ENCODE peak calls at places on chromosomes 6 and 20, in four cellular contexts. T, N, B and A are unnamed samples.
A peak's percentile ranks its signal among the peaks of the same experiment; 100 is the strongest.

GRCh38 chr6:56046576-56046975 is 171.2 kb upstream of the BMP5 start:
- DNase-seq in T (no peak), N (no peak), B (no peak), A (no peak)

GRCh38 chr6:87799651-87800050 is 97.6 kb upstream of the AKIRIN2 start:
- DNase-seq in T (no peak), N (no peak), B (no peak), A (no peak)

GRCh38 chr6:57255451-57256181 is 33.5 kb upstream of the RAB23 start:
- DNase-seq in T (no peak), N (no peak), B (no peak), A (no peak)

GRCh38 chr6:112330071-112330876 is 16.9 kb upstream of the RFPL4B start:
- DNase-seq in T (no peak), N (no peak), B (no peak), A (no peak)

GRCh38 chr6:42519779-42520178 is 44.0 kb upstream of the UBR2 start:
- DNase-seq in T (no peak), N (no peak), B (no peak), A (no peak)

GRCh38 chr20:507006-507758 is 36.4 kb downstream of the CSNK2A1 start:
- DNase-seq in T (no peak), N (no peak), B (no peak), A (no peak)

GRCh38 chr6:104095661-104096416 is 763.9 kb downstream of the HACE1 start:
- DNase-seq in T (no peak), N (no peak), B (no peak), A (no peak)

GRCh38 chr20:47544852-47545251 is 43.2 kb downstream of the NCOA3 start:
- DNase-seq in T (no peak), N (no peak), B (no peak), A (no peak)

GRCh38 chr6:17986656-17987575 is 519 bp downstream of the KIF13A start:
- DNase-seq in T (no peak), N (peak; percentile 81), B (peak; percentile 60), A (no peak)

GRCh38 chr6:17045581-17046322 is 56.1 kb upstream of the STMND1 start:
- DNase-seq in T (no peak), N (no peak), B (no peak), A (no peak)

GRCh38 chr6:24547243-24547642 is 52.5 kb downstream of the ALDH5A1 start:
- DNase-seq in T (no peak), N (peak; percentile 32), B (peak; percentile 25), A (peak; percentile 54)

GRCh38 chr6:168851460-168852103 is 402.1 kb downstream of the THBS2 start:
- DNase-seq in T (no peak), N (no peak), B (no peak), A (no peak)

GRCh38 chr6:123745877-123746276 is 57.8 kb upstream of the NKAIN2 start:
- DNase-seq in T (no peak), N (no peak), B (no peak), A (no peak)

GRCh38 chr6:32184084-32184640 is at the start of gene AGER:
- DNase-seq in T (no peak), N (no peak), B (peak; percentile 24), A (no peak)

GRCh38 chr6:170152989-170153388 is 137.9 kb downstream of the DLL1 start:
- DNase-seq in T (no peak), N (peak; percentile 32), B (peak; percentile 38), A (peak; percentile 23)

GRCh38 chr6:117270121-117270959 is 5.0 kb downstream of the VGLL2 start:
- DNase-seq in T (no peak), N (no peak), B (no peak), A (peak; percentile 74)

GRCh38 chr20:35088231-35088794 is 4.3 kb downstream of the TRPC4AP start:
- DNase-seq in T (no peak), N (no peak), B (no peak), A (no peak)

GRCh38 chr20:44089987-44090674 is 96.9 kb downstream of the JPH2 start:
- DNase-seq in T (peak; percentile 57), N (peak; percentile 25), B (peak; percentile 61), A (no peak)

GRCh38 chr6:43009124-43009523 is 4.6 kb downstream of the MEA1 start:
- DNase-seq in T (no peak), N (peak; percentile 49), B (peak; percentile 80), A (no peak)

GRCh38 chr6:111997863-111998191 is 56.1 kb upstream of the CCN6 start:
- DNase-seq in T (no peak), N (no peak), B (no peak), A (no peak)

GRCh38 chr6:317452-318144 is 25.3 kb downstream of the DUSP22 start:
- DNase-seq in T (peak; percentile 96), N (no peak), B (no peak), A (no peak)

GRCh38 chr6:12060780-12061619 is 48.9 kb downstream of the HIVEP1 start:
- DNase-seq in T (peak; percentile 87), N (no peak), B (peak; percentile 34), A (no peak)

GRCh38 chr6:149887343-149887742 is 10.6 kb downstream of the RAET1E start:
- DNase-seq in T (no peak), N (no peak), B (no peak), A (no peak)

GRCh38 chr6:129297592-129297991 is 412.4 kb downstream of the ARHGAP18 start:
- DNase-seq in T (no peak), N (no peak), B (no peak), A (no peak)

GRCh38 chr6:11496152-11497060 is 41.1 kb upstream of the TMEM170B start:
- DNase-seq in T (peak; percentile 84), N (peak; percentile 91), B (peak; percentile 85), A (peak; percentile 10)

GRCh38 chr6:2767327-2767985 is 2.3 kb downstream of the WRNIP1 start:
- DNase-seq in T (no peak), N (no peak), B (no peak), A (no peak)

GRCh38 chr20:42204261-42204660 is 586.1 kb upstream of the CHD6 start:
- DNase-seq in T (no peak), N (peak; percentile 28), B (peak; percentile 8), A (no peak)

GRCh38 chr6:113694278-113695077 is 162.7 kb upstream of the MARCKS start:
- DNase-seq in T (no peak), N (peak; percentile 37), B (no peak), A (no peak)
- TF ChIP-seq CBX5 in T (no peak), N (no peak), B (no peak), A (no peak)

GRCh38 chr6:122184260-122184934 is 215.1 kb upstream of the HSF2 start:
- DNase-seq in T (no peak), N (peak; percentile 16), B (no peak), A (no peak)
- TF ChIP-seq CBX5 in T (no peak), N (no peak), B (no peak), A (no peak)

DNA sequence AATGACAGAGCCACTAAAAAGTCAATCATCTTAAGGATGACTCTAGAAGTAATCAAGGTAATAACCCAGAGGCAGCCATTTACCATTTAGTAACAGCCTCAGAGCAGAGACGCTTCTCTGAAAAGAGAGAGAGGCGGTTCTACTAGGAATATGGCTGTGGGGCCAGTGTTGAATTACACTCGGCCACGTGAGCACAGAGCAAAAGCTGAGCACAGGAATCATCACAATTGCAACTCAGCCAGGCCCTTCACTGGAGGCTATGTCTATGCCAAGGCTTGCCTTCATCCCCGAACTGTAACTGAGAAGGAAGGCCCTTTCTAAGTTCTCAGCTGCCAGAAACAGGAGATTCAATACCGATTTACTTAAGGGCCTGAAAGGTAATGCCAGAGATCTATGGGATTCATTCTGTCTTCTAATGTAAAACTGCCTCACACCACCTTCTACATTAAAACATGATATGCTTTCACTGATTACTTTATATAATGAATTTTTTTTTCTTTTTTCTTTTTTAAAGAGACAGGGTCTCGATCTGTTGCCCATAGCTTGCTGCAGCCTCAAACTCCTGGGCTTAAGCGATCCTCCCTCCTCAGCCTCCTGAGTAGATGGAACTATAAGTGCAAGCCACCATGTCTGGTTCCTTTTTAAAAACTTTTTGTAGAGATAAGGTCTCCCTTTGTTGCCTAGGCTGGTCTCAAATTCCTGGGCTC is 67.6 kb downstream of the NUDT3 start:
- DNase-seq in T (no peak), N (no peak), B (peak; percentile 87), A (no peak)
- TF ChIP-seq CBX5 in T (no peak), N (no peak), B (no peak), A (no peak)

GRCh38 chr20:25063546-25063945 is 5.6 kb upstream of the ACSS1 start:
- DNase-seq in T (no peak), N (no peak), B (no peak), A (no peak)

GRCh38 chr20:25061103-25061799 is 3.3 kb upstream of the ACSS1 start:
- DNase-seq in T (no peak), N (peak; percentile 72), B (no peak), A (no peak)

GRCh38 chr20:25063981-25064380 is 6.0 kb upstream of the ACSS1 start:
- DNase-seq in T (no peak), N (no peak), B (no peak), A (no peak)

GRCh38 chr20:25062841-25063240 is 4.9 kb upstream of the ACSS1 start:
- DNase-seq in T (no peak), N (no peak), B (no peak), A (no peak)

DNA sequence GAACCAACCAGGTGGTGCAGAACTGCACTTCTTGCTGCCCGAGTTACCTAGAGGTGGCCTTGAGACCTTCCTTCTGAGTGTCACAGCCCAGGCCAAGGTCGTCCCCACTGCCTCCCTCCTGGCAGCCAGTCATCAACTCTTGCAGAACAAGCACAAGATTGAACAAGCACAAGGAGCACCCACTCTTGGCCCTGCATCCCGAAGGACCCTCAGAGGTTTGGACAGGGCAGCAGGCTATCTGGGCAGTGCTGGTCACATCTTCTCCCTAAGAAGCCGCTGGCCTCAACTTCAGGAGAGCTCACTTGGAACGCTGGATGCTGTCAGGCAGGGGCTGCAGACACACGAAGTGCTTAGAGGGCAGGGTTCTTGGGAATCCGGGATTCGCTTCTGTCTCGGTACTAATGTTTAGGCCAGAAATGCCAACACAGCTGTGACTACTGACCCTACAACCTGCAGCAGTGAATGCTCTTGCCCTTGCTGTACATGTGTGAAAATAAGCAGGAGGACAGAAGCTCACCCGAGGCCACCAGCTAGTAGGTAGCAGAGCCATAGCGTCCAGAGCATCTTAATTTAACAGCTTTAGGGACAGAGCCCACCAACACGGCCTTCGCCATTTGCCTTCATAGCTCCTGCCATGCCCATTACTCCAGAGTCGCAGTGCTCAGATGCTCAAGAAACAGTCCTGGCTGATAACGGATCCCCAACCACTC is 4.0 kb upstream of the ACSS1 start:
- DNase-seq in T (no peak), N (no peak), B (no peak), A (no peak)
- TF ChIP-seq CBX5 in T (no peak), N (no peak), B (no peak), A (no peak)

GRCh38 chr6:37481793-37482192 is 17.9 kb downstream of the CCDC167 start:
- DNase-seq in T (no peak), N (no peak), B (no peak), A (no peak)
- TF ChIP-seq CBX5 in T (no peak), N (no peak), B (no peak), A (no peak)

GRCh38 chr20:62571667-62572344 is 70.5 kb upstream of the SLCO4A1 start:
- DNase-seq in T (no peak), N (peak; percentile 41), B (peak; percentile 70), A (no peak)
- TF ChIP-seq CBX5 in T (no peak), N (no peak), B (no peak), A (no peak)